ENCODE peak calls at places on chromosomes 3 and 15, in eight cellular contexts. One of them, this sample, is unnamed.

GRCh38 chr3:189355481-189356201 is 183.9 kb downstream of the TPRG1 start:
- DNase-seq in HL-60: no peak
- DNase-seq in T-cell: peak; percentile 11
- DNase-seq in GM18507: no peak
- DNase-seq in Kasumi-1: no peak
- DNase-seq in ascending aorta: no peak
- DNase-seq in T-helper 17 cell: no peak
- DNase-seq in naive B cell: no peak
- DNase-seq in this sample: no peak

GRCh38 chr15:40306908-40307307 is 827 bp downstream of the PLCB2 start:
- DNase-seq in HL-60: no peak
- DNase-seq in T-cell: no peak
- DNase-seq in GM18507: no peak
- DNase-seq in Kasumi-1: no peak
- DNase-seq in ascending aorta: no peak
- DNase-seq in T-helper 17 cell: no peak
- DNase-seq in naive B cell: no peak
- DNase-seq in this sample: no peak

GRCh38 chr3:126373682-126374601 is 16.7 kb upstream of the KLF15 start:
- DNase-seq in HL-60: no peak
- DNase-seq in T-cell: no peak
- DNase-seq in GM18507: no peak
- DNase-seq in Kasumi-1: no peak
- DNase-seq in ascending aorta: no peak
- DNase-seq in T-helper 17 cell: no peak
- DNase-seq in naive B cell: no peak
- DNase-seq in this sample: no peak

GRCh38 chr3:48507256-48508061 is 3.5 kb upstream of the SHISA5 start:
- DNase-seq in HL-60: no peak
- DNase-seq in T-cell: peak; percentile 57
- DNase-seq in GM18507: peak; percentile 55
- DNase-seq in Kasumi-1: peak; percentile 74
- DNase-seq in ascending aorta: peak; percentile 35
- DNase-seq in T-helper 17 cell: peak; percentile 51
- DNase-seq in naive B cell: peak; percentile 77
- DNase-seq in this sample: peak; percentile 69

GRCh38 chr3:70531063-70531657 is 218.7 kb upstream of the MDFIC2 start:
- DNase-seq in HL-60: no peak
- DNase-seq in T-cell: no peak
- DNase-seq in GM18507: no peak
- DNase-seq in Kasumi-1: peak; percentile 61
- DNase-seq in ascending aorta: no peak
- DNase-seq in T-helper 17 cell: no peak
- DNase-seq in naive B cell: peak; percentile 1
- DNase-seq in this sample: peak; percentile 30

GRCh38 chr15:36401586-36401966 is 177.8 kb upstream of the CDIN1 start:
- DNase-seq in HL-60: no peak
- DNase-seq in T-cell: no peak
- DNase-seq in GM18507: no peak
- DNase-seq in Kasumi-1: no peak
- DNase-seq in ascending aorta: no peak
- DNase-seq in T-helper 17 cell: no peak
- DNase-seq in naive B cell: no peak
- DNase-seq in this sample: no peak

GRCh38 chr15:52143862-52144261 is 31.3 kb upstream of the BCL2L10 start:
- DNase-seq in HL-60: no peak
- DNase-seq in T-cell: no peak
- DNase-seq in GM18507: no peak
- DNase-seq in Kasumi-1: no peak
- DNase-seq in ascending aorta: no peak
- DNase-seq in T-helper 17 cell: no peak
- DNase-seq in naive B cell: no peak
- DNase-seq in this sample: no peak

GRCh38 chr3:170154569-170155143 is 26.9 kb downstream of the PHC3 start:
- DNase-seq in HL-60: no peak
- DNase-seq in T-cell: no peak
- DNase-seq in GM18507: peak; percentile 22
- DNase-seq in Kasumi-1: peak; percentile 90
- DNase-seq in ascending aorta: no peak
- DNase-seq in T-helper 17 cell: no peak
- DNase-seq in naive B cell: peak; percentile 59
- DNase-seq in this sample: peak; percentile 88

GRCh38 chr3:113148307-113148703 is 63.1 kb upstream of the BOC start:
- DNase-seq in HL-60: no peak
- DNase-seq in T-cell: no peak
- DNase-seq in GM18507: no peak
- DNase-seq in Kasumi-1: no peak
- DNase-seq in ascending aorta: no peak
- DNase-seq in T-helper 17 cell: no peak
- DNase-seq in naive B cell: no peak
- DNase-seq in this sample: no peak

GRCh38 chr3:13570391-13571194 is 21.7 kb downstream of the FBLN2 start:
- DNase-seq in HL-60: no peak
- DNase-seq in T-cell: no peak
- DNase-seq in GM18507: no peak
- DNase-seq in Kasumi-1: no peak
- DNase-seq in ascending aorta: no peak
- DNase-seq in T-helper 17 cell: no peak
- DNase-seq in naive B cell: no peak
- DNase-seq in this sample: no peak

GRCh38 chr3:131538968-131539367 is 36.2 kb upstream of the MRPL3 start:
- DNase-seq in HL-60: no peak
- DNase-seq in T-cell: no peak
- DNase-seq in GM18507: no peak
- DNase-seq in Kasumi-1: no peak
- DNase-seq in ascending aorta: no peak
- DNase-seq in T-helper 17 cell: no peak
- DNase-seq in naive B cell: no peak
- DNase-seq in this sample: no peak

GRCh38 chr15:75673426-75674247 is 25.9 kb downstream of the SNX33 start:
- DNase-seq in HL-60: no peak
- DNase-seq in T-cell: no peak
- DNase-seq in GM18507: no peak
- DNase-seq in Kasumi-1: no peak
- DNase-seq in ascending aorta: peak; percentile 67
- DNase-seq in T-helper 17 cell: no peak
- DNase-seq in naive B cell: no peak
- DNase-seq in this sample: no peak

GRCh38 chr3:17033516-17034168 is 148.9 kb downstream of the PLCL2 start:
- DNase-seq in HL-60: peak; percentile 68
- DNase-seq in T-cell: no peak
- DNase-seq in GM18507: no peak
- DNase-seq in Kasumi-1: peak; percentile 58
- DNase-seq in ascending aorta: no peak
- DNase-seq in T-helper 17 cell: no peak
- DNase-seq in naive B cell: no peak
- DNase-seq in this sample: no peak

GRCh38 chr3:105967117-105967516 is 98.3 kb upstream of the CBLB start:
- DNase-seq in HL-60: no peak
- DNase-seq in T-cell: no peak
- DNase-seq in GM18507: no peak
- DNase-seq in Kasumi-1: no peak
- DNase-seq in ascending aorta: no peak
- DNase-seq in T-helper 17 cell: no peak
- DNase-seq in naive B cell: no peak
- DNase-seq in this sample: no peak

GRCh38 chr3:123261666-123262065 is 59.9 kb downstream of the SEC22A start:
- DNase-seq in HL-60: no peak
- DNase-seq in T-cell: no peak
- DNase-seq in GM18507: no peak
- DNase-seq in Kasumi-1: no peak
- DNase-seq in ascending aorta: no peak
- DNase-seq in T-helper 17 cell: no peak
- DNase-seq in naive B cell: no peak
- DNase-seq in this sample: no peak

GRCh38 chr3:188686319-188686718 is 485.5 kb upstream of the TPRG1 start:
- DNase-seq in HL-60: no peak
- DNase-seq in T-cell: no peak
- DNase-seq in GM18507: no peak
- DNase-seq in Kasumi-1: peak; percentile 50
- DNase-seq in ascending aorta: no peak
- DNase-seq in T-helper 17 cell: no peak
- DNase-seq in naive B cell: peak; percentile 12
- DNase-seq in this sample: no peak

GRCh38 chr3:22959593-22959992 is 243.5 kb upstream of the UBE2E2 start:
- DNase-seq in HL-60: no peak
- DNase-seq in T-cell: no peak
- DNase-seq in GM18507: no peak
- DNase-seq in Kasumi-1: no peak
- DNase-seq in ascending aorta: no peak
- DNase-seq in T-helper 17 cell: no peak
- DNase-seq in naive B cell: no peak
- DNase-seq in this sample: no peak

GRCh38 chr15:94793641-94794040 is 562.3 kb downstream of the MCTP2 start:
- DNase-seq in HL-60: no peak
- DNase-seq in T-cell: no peak
- DNase-seq in GM18507: no peak
- DNase-seq in Kasumi-1: no peak
- DNase-seq in ascending aorta: no peak
- DNase-seq in T-helper 17 cell: no peak
- DNase-seq in naive B cell: no peak
- DNase-seq in this sample: no peak